ENCODE peak calls at places on chromosomes 16 and 17, in seven cellular contexts. O, X, S, Y, V, A and N are unnamed samples.

GRCh38 chr17:51298508-51299371 is 38.4 kb downstream of the UTP18 start:
- DNase-seq in O (peak), X (peak), S (no peak), Y (no peak), V (no peak), A (peak), N (no peak)

GRCh38 chr17:30296499-30297038 is 4.8 kb upstream of the BLMH start:
- DNase-seq in O (no peak), X (no peak), S (no peak), Y (no peak), V (no peak), A (no peak), N (no peak)

GRCh38 chr17:61128671-61129115 is 270.9 kb upstream of the TBX2 start:
- DNase-seq in O (no peak), X (no peak), S (no peak), Y (no peak), V (no peak), A (peak), N (no peak)

GRCh38 chr17:33126086-33126485 is 134.4 kb downstream of the SPACA3 start:
- DNase-seq in O (no peak), X (peak), S (no peak), Y (no peak), V (no peak), A (no peak), N (no peak)

GRCh38 chr16:4064950-4065352 is 51.3 kb downstream of the ADCY9 start:
- DNase-seq in O (no peak), X (no peak), S (no peak), Y (no peak), V (no peak), A (no peak), N (no peak)

GRCh38 chr16:90020260-90020837 is 1.1 kb upstream of the DBNDD1 start:
- DNase-seq in O (no peak), X (no peak), S (no peak), Y (no peak), V (no peak), A (no peak), N (no peak)

GRCh38 chr16:29699324-29700219 is 20.6 kb downstream of the QPRT start:
- DNase-seq in O (no peak), X (no peak), S (no peak), Y (no peak), V (peak), A (no peak), N (no peak)

GRCh38 chr17:74190154-74190553 is 13.3 kb upstream of the RPL38 start:
- DNase-seq in O (no peak), X (peak), S (no peak), Y (no peak), V (no peak), A (no peak), N (no peak)

GRCh38 chr16:58384437-58385055 is 7.7 kb upstream of the GINS3 start:
- DNase-seq in O (no peak), X (no peak), S (no peak), Y (no peak), V (no peak), A (no peak), N (no peak)

GRCh38 chr16:69386596-69386995 is 789 bp upstream of the TERF2 start:
- DNase-seq in O (no peak), X (no peak), S (no peak), Y (no peak), V (no peak), A (no peak), N (no peak)

GRCh38 chr16:57736419-57737281 is 1.1 kb downstream of the KATNB1 start:
- DNase-seq in O (peak), X (peak), S (peak), Y (no peak), V (peak), A (peak), N (peak)

GRCh38 chr16:86708431-86708830 is 130.1 kb downstream of the FOXL1 start:
- DNase-seq in O (no peak), X (no peak), S (no peak), Y (no peak), V (no peak), A (no peak), N (no peak)

GRCh38 chr16:75416904-75417565 is 16.3 kb downstream of the CFDP1 start:
- DNase-seq in O (no peak), X (no peak), S (no peak), Y (no peak), V (no peak), A (no peak), N (no peak)

GRCh38 chr16:75420987-75421819 is 12.1 kb downstream of the CFDP1 start:
- DNase-seq in O (no peak), X (peak), S (no peak), Y (no peak), V (peak), A (peak), N (no peak)

GRCh38 chr16:75424096-75424762 is 9.1 kb downstream of the CFDP1 start:
- DNase-seq in O (no peak), X (no peak), S (no peak), Y (no peak), V (no peak), A (no peak), N (no peak)

GRCh38 chr16:75421820-75422126 is 11.5 kb downstream of the CFDP1 start:
- DNase-seq in O (no peak), X (no peak), S (no peak), Y (no peak), V (no peak), A (no peak), N (no peak)
- H3K4me3 ChIP-seq in O (no peak), X (no peak), S (no peak), Y (no peak), V (no peak), A (no peak), N (no peak)

GRCh38 chr16:22625948-22626347 is 115.3 kb downstream of the NPIPB5 start:
- DNase-seq in O (no peak), X (no peak), S (no peak), Y (no peak), V (no peak), A (peak), N (no peak)

GRCh38 chr16:22631264-22631663 is 120.6 kb downstream of the NPIPB5 start:
- DNase-seq in O (no peak), X (no peak), S (no peak), Y (no peak), V (no peak), A (no peak), N (no peak)

GRCh38 chr16:22630242-22630641 is 119.6 kb downstream of the NPIPB5 start:
- DNase-seq in O (no peak), X (no peak), S (no peak), Y (no peak), V (no peak), A (no peak), N (no peak)

GRCh38 chr16:22627043-22627442 is 116.4 kb downstream of the NPIPB5 start:
- DNase-seq in O (no peak), X (no peak), S (no peak), Y (no peak), V (no peak), A (no peak), N (no peak)

GRCh38 chr16:22628994-22629393 is 118.3 kb downstream of the NPIPB5 start:
- DNase-seq in O (no peak), X (no peak), S (no peak), Y (no peak), V (no peak), A (no peak), N (no peak)
- TF ChIP-seq CTCF in O (no peak), X (no peak), S (no peak), Y (no peak), V (no peak), A (no peak), N (no peak)

DNA sequence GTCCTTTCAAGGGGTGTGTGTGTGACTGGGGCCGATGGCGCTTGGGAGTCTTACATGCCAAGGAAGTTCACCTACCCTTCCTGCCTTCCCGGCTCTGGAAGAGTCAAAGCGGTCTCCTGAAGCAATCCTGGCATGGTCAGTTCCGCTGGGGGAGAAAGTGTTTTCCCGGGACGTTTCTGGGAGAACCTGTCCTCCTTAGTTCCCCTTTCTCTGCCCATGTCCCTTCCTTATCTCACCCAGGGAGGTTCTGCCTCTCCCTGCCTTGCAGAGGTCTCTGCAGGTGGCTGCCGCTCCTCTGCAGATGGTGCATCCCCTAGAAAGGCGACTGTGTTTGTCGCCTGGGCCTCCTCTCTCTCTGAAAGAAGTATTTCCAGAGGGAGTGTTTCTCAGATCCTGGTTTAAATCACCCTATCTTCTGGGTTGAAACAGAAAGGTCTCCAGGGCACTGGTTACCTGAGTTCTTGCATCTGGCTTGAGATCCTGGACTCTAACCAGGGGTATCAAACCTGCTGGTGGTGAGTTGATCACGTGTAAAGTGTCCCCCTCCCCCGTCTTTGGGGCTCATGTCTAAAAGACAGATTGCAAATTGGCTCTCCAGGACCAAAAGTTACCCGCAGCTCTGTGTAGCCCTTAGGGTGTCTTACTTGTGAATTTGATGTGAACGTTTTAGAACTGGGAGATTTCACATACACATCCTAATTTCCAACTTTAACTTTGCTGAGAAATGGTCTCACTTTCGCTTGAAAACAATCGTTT is 1.9 kb downstream of the PRKCB start:
- DNase-seq in O (no peak), X (no peak), S (peak), Y (no peak), V (no peak), A (no peak), N (no peak)
- H3K4me3 ChIP-seq in O (no peak), X (no peak), S (peak), Y (peak), V (peak), A (no peak), N (no peak)

GRCh38 chr17:57876866-57877237 is 27.0 kb upstream of the MRPS23 start:
- DNase-seq in O (no peak), X (no peak), S (no peak), Y (no peak), V (no peak), A (no peak), N (no peak)
- TF ChIP-seq CTCF in O (no peak), X (no peak), S (no peak), Y (no peak), V (no peak), A (no peak), N (no peak)

GRCh38 chr17:603405-604193 is 111.0 kb downstream of the VPS53 start:
- DNase-seq in O (no peak), X (no peak), S (no peak), Y (no peak), V (no peak), A (no peak), N (no peak)
- H3K4me3 ChIP-seq in O (no peak), X (no peak), S (no peak), Y (no peak), V (no peak), A (no peak), N (no peak)